ENCODE peak calls at places on chromosome 9, in ten cellular contexts. H, U, W, V, K, B, M, A, O and Q are unnamed samples.
A peak's percentile ranks its signal among the peaks of the same experiment; 100 is the strongest.

GRCh38 chr9:95302471-95302870 is 15.0 kb downstream of the FANCC start:
- DNase-seq in K (no peak), B (no peak), A (no peak), M (no peak), V (no peak), W (peak; percentile 47), O (no peak), U (no peak), H (no peak), Q (no peak)

GRCh38 chr9:31597977-31598376 is 786.5 kb upstream of the ACO1 start:
- DNase-seq in M (no peak), K (no peak), O (no peak), B (no peak), H (no peak), V (no peak), U (no peak), W (peak; percentile 46), A (no peak), Q (peak; percentile 3)

GRCh38 chr9:108516391-108516790 is 339.4 kb downstream of the ACTL7B start:
- DNase-seq in B (no peak), A (no peak), U (no peak), M (no peak), H (no peak), V (no peak), K (no peak), O (no peak), W (no peak), Q (no peak)

GRCh38 chr9:89455356-89455824 is 42.5 kb downstream of the SEMA4D start:
- DNase-seq in W (peak; percentile 85), A (no peak), O (no peak), K (no peak), M (no peak), U (no peak), V (peak; percentile 28), H (no peak), B (no peak), Q (peak; percentile 69)

GRCh38 chr9:132628746-132629145 is 41.0 kb downstream of the DDX31 start:
- DNase-seq in K (no peak), O (no peak), M (no peak), U (no peak), B (no peak), H (no peak), W (no peak), A (no peak), V (no peak), Q (no peak)

GRCh38 chr9:86741311-86742215 is 205.7 kb downstream of the GAS1 start:
- DNase-seq in M (no peak), A (no peak), U (no peak), H (no peak), V (no peak), O (no peak), W (no peak), K (no peak), B (peak; percentile 52), Q (no peak)

GRCh38 chr9:120920495-120921178 is 6.0 kb downstream of the TRAF1 start:
- DNase-seq in O (no peak), V (no peak), H (no peak), B (no peak), K (no peak), U (no peak), M (no peak), A (no peak), W (no peak), Q (no peak)

GRCh38 chr9:78682206-78682605 is 385.3 kb downstream of the PSAT1 start:
- DNase-seq in K (no peak), H (no peak), O (no peak), W (no peak), U (no peak), M (no peak), B (no peak), A (no peak), V (no peak), Q (no peak)

GRCh38 chr9:125558453-125559084 is 148.4 kb downstream of the MAPKAP1 start:
- DNase-seq in A (no peak), B (peak; percentile 78), U (no peak), V (no peak), M (no peak), K (no peak), H (peak; percentile 76), O (peak; percentile 33), W (peak; percentile 75), Q (peak; percentile 14)

GRCh38 chr9:99515087-99515486 is 293.0 kb downstream of the SEC61B start:
- DNase-seq in V (no peak), A (no peak), K (no peak), M (no peak), W (no peak), B (peak; percentile 46), H (no peak), U (no peak), O (peak; percentile 35), Q (no peak)

GRCh38 chr9:93126825-93127368 is 7.2 kb downstream of the NINJ1 start:
- DNase-seq in A (no peak), O (no peak), K (peak; percentile 58), V (peak; percentile 30), B (no peak), U (peak; percentile 33), H (no peak), W (peak; percentile 42), M (peak; percentile 16), Q (peak; percentile 41)

GRCh38 chr9:16532272-16532671 is 338.2 kb downstream of the BNC2 start:
- DNase-seq in O (no peak), W (no peak), M (no peak), H (no peak), V (no peak), A (no peak), K (no peak), U (no peak), B (no peak), Q (no peak)

GRCh38 chr9:4936823-4937222 is 48.2 kb upstream of the JAK2 start:
- DNase-seq in A (no peak), K (no peak), V (no peak), H (no peak), O (peak; percentile 77), W (peak; percentile 36), U (no peak), B (no peak), M (no peak), Q (no peak)

GRCh38 chr9:27749838-27750237 is 176.6 kb upstream of the C9orf72 start:
- DNase-seq in V (no peak), B (no peak), O (no peak), M (no peak), W (no peak), A (no peak), U (no peak), K (no peak), H (no peak), Q (no peak)

DNA sequence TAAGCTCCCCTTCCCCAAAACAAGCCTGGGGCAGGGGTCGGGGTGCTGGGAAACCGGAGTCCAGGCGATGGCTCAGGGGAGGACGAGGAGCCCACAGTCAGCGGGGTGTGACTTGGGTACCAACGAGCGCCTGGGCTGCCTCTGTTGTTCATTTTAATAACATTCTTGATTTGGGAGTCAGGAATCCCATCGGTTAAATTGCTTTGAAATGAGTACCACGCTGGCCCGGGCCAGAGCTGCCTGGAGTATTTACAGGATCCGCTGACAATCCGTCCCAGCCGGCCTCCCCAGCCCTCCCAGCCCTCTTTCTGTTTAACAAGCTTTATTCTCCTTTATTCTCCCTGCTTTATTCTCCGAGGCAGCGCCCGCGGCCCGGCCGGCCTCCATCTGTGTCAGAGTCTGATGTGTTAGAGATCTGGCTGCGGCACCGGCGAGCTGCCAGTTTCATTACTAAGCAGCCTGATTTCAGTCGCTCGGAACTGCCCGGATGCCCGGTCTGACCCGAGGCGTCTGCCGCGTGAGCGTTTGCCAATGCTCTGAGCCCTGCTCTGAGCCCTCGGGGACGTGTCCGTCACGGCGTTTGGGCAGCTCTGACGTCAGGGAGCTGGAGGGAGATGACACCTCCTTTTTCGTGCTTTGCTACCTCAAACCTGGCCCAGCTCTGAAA is 16.5 kb upstream of the QRFP start:
- DNase-seq in O (no peak), U (no peak), M (no peak), A (peak; percentile 35), H (no peak), B (no peak), V (no peak), K (no peak), W (no peak), Q (no peak)
- H3K4me3 ChIP-seq in O (no peak overlapping the region), U (no peak overlapping the region), M (no peak overlapping the region), A (peak overlapping the region; percentile 20), H (no peak overlapping the region), B (no peak overlapping the region), V (no peak overlapping the region), K (no peak overlapping the region), W (no peak overlapping the region), Q (no peak overlapping the region)

DNA sequence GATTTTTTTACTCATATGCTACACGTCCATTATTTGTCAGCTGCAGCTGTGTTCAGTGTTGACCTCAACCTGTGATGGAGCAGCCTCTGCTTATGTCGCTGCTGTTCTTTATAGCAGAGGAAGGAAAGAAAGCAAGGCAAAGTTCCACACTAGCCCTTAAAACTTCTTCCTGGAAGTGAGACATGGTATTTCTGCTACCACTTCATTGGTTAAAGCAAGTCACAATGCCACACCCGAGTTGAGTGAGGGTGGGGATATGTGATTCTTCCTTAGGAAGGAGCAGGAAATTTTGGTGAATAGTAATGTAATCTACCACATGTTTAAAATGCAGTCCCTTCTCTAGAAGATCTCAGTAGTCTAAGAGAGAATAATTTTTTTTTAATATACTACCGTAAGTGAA is 224.8 kb upstream of the DMRT1 start:
- DNase-seq in U (no peak), H (peak; percentile 40), M (no peak), B (no peak), W (no peak), O (no peak), V (no peak), A (no peak), K (no peak), Q (no peak)
- H3K4me1 ChIP-seq in U (peaks cover 5% of the 10 kb centered on the region), H (no peaks in the 10 kb centered on the region), M (peaks cover 93% of the 10 kb centered on the region), B (peaks cover 29% of the 10 kb centered on the region), W (no peaks in the 10 kb centered on the region), O (no peaks in the 10 kb centered on the region), V (peaks cover 21% of the 10 kb centered on the region), A (peaks cover 6% of the 10 kb centered on the region), K (peaks cover 54% of the 10 kb centered on the region), Q (no peaks in the 10 kb centered on the region)

DNA sequence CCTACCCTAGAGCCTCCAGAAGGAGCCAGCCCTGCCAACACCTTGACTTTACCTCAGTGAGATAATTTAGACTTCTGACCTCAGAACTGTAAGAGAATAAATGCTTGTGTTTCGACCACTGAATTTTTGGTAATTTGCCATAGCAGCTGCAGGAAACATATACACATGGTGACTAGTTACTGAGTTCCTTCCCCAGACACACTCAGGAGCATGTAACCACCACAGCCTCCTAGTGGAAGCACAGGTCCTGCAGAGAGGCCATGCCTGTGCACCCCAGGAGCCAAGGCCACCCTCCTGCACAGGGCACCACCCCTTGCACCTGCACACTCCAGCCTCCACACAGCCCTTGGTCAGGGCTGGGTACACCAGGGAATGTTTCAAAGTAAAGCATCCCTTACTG is 7.6 kb upstream of the CAMSAP1 start:
- DNase-seq in V (no peak), W (no peak), K (no peak), A (no peak), M (no peak), O (no peak), B (no peak), H (no peak), U (no peak), Q (no peak)
- H3K36me3 ChIP-seq in V (no peaks in the 10 kb centered on the region), W (peaks cover 35% of the 10 kb centered on the region), K (peaks cover 49% of the 10 kb centered on the region), A (no peaks in the 10 kb centered on the region), M (peaks cover 62% of the 10 kb centered on the region), O (peaks cover 2% of the 10 kb centered on the region), B (no peaks in the 10 kb centered on the region), H (no peaks in the 10 kb centered on the region), U (no peaks in the 10 kb centered on the region), Q (peaks cover 14% of the 10 kb centered on the region)

DNA sequence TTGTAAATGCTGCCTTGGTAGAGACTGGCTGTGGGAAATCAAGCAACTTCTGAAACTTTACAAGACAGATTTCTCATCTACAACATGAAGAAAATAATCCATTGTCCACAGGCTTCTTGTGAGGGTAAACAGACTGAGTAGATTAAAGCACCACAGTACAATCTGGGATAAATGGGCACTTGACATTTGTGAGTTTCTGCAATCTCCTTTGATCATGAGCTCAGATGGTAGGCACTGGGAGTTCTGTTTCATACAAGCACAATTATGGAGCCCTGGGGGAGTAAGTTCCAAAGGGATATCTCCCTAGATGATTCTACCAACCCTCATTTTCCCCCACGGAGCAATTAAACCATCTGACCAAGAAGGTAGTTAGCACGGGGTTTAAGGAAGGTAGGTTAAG is 479.4 kb upstream of the TNC start:
- DNase-seq in A (no peak), H (no peak), W (no peak), M (no peak), O (no peak), B (no peak), U (no peak), K (no peak), V (no peak), Q (no peak)
- H3K4me3 ChIP-seq in A (no peak overlapping the region), H (no peak overlapping the region), W (no peak overlapping the region), M (no peak overlapping the region), O (no peak overlapping the region), B (no peak overlapping the region), U (no peak overlapping the region), K (no peak overlapping the region), V (no peak overlapping the region), Q (no peak overlapping the region)